ENCODE peak calls at places on chromosomes 7 and 10, in six cellular contexts. One of them, this sample, is unnamed.

GRCh38 chr7:135789431-135789830 is 40.8 kb upstream of the FAM180A start:
- DNase-seq in nucleus accumbens: no peak
- DNase-seq in NCI-H1092: no peak
- DNase-seq in HEK293T: no peak
- DNase-seq in activated naive CD4-positive, alpha-beta T cell treated with Interleukin-2 at 50 U/mL for 16 hours: no peak
- DNase-seq in SK-MEL-5: no peak
- DNase-seq in this sample: no peak

GRCh38 chr7:107049971-107050532 is 5.5 kb downstream of the PRKAR2B start:
- DNase-seq in NCI-H1092: no peak
- DNase-seq in SK-MEL-5: no peak
- DNase-seq in HEK293T: no peak
- DNase-seq in activated naive CD4-positive, alpha-beta T cell treated with Interleukin-2 at 50 U/mL for 16 hours: no peak
- DNase-seq in nucleus accumbens: no peak
- DNase-seq in this sample: no peak

GRCh38 chr7:138512885-138513284 is 52.8 kb downstream of the TRIM24 start:
- DNase-seq in nucleus accumbens: no peak
- DNase-seq in SK-MEL-5: no peak
- DNase-seq in NCI-H1092: no peak
- DNase-seq in activated naive CD4-positive, alpha-beta T cell treated with Interleukin-2 at 50 U/mL for 16 hours: no peak
- DNase-seq in HEK293T: no peak
- DNase-seq in this sample: no peak

GRCh38 chr7:148204639-148205292 is 385.8 kb upstream of the C7orf33 start:
- DNase-seq in SK-MEL-5: no peak
- DNase-seq in NCI-H1092: peak
- DNase-seq in HEK293T: no peak
- DNase-seq in activated naive CD4-positive, alpha-beta T cell treated with Interleukin-2 at 50 U/mL for 16 hours: no peak
- DNase-seq in nucleus accumbens: no peak
- DNase-seq in this sample: no peak

GRCh38 chr7:158263110-158263963 is 324.3 kb downstream of the PTPRN2 start:
- DNase-seq in SK-MEL-5: no peak
- DNase-seq in NCI-H1092: no peak
- DNase-seq in nucleus accumbens: no peak
- DNase-seq in activated naive CD4-positive, alpha-beta T cell treated with Interleukin-2 at 50 U/mL for 16 hours: no peak
- DNase-seq in HEK293T: no peak
- DNase-seq in this sample: no peak

GRCh38 chr10:93352638-93353383 is 129.3 kb downstream of the MYOF start:
- DNase-seq in HEK293T: peak
- DNase-seq in nucleus accumbens: no peak
- DNase-seq in NCI-H1092: no peak
- DNase-seq in activated naive CD4-positive, alpha-beta T cell treated with Interleukin-2 at 50 U/mL for 16 hours: no peak
- DNase-seq in SK-MEL-5: peak
- DNase-seq in this sample: peak

GRCh38 chr10:22253578-22253882 is 35.7 kb upstream of the EBLN1 start:
- DNase-seq in nucleus accumbens: no peak
- DNase-seq in SK-MEL-5: no peak
- DNase-seq in NCI-H1092: no peak
- DNase-seq in HEK293T: no peak
- DNase-seq in activated naive CD4-positive, alpha-beta T cell treated with Interleukin-2 at 50 U/mL for 16 hours: peak
- DNase-seq in this sample: peak

GRCh38 chr7:75534727-75535307 is 42.7 kb downstream of the SPDYE5 start:
- DNase-seq in SK-MEL-5: peak
- DNase-seq in nucleus accumbens: no peak
- DNase-seq in NCI-H1092: no peak
- DNase-seq in activated naive CD4-positive, alpha-beta T cell treated with Interleukin-2 at 50 U/mL for 16 hours: no peak
- DNase-seq in HEK293T: no peak
- DNase-seq in this sample: no peak

GRCh38 chr10:97169911-97170693 is 15.7 kb downstream of the SLIT1 start:
- DNase-seq in HEK293T: no peak
- DNase-seq in SK-MEL-5: no peak
- DNase-seq in nucleus accumbens: no peak
- DNase-seq in activated naive CD4-positive, alpha-beta T cell treated with Interleukin-2 at 50 U/mL for 16 hours: no peak
- DNase-seq in NCI-H1092: no peak
- DNase-seq in this sample: no peak

GRCh38 chr7:92520024-92520423 is 8.3 kb downstream of the PEX1 start:
- DNase-seq in nucleus accumbens: no peak
- DNase-seq in activated naive CD4-positive, alpha-beta T cell treated with Interleukin-2 at 50 U/mL for 16 hours: no peak
- DNase-seq in NCI-H1092: no peak
- DNase-seq in SK-MEL-5: no peak
- DNase-seq in HEK293T: no peak
- DNase-seq in this sample: no peak

GRCh38 chr10:31479752-31480151 is 160.7 kb downstream of the ZEB1 start:
- DNase-seq in SK-MEL-5: no peak
- DNase-seq in activated naive CD4-positive, alpha-beta T cell treated with Interleukin-2 at 50 U/mL for 16 hours: no peak
- DNase-seq in nucleus accumbens: no peak
- DNase-seq in HEK293T: no peak
- DNase-seq in NCI-H1092: no peak
- DNase-seq in this sample: peak

GRCh38 chr7:32357535-32358277 is 132.5 kb downstream of the LSM5 start:
- DNase-seq in SK-MEL-5: peak
- DNase-seq in HEK293T: no peak
- DNase-seq in activated naive CD4-positive, alpha-beta T cell treated with Interleukin-2 at 50 U/mL for 16 hours: no peak
- DNase-seq in NCI-H1092: peak
- DNase-seq in nucleus accumbens: no peak
- DNase-seq in this sample: no peak

GRCh38 chr7:27277628-27278027 is 35.0 kb downstream of the EVX1 start:
- DNase-seq in activated naive CD4-positive, alpha-beta T cell treated with Interleukin-2 at 50 U/mL for 16 hours: no peak
- DNase-seq in SK-MEL-5: peak
- DNase-seq in HEK293T: no peak
- DNase-seq in NCI-H1092: no peak
- DNase-seq in nucleus accumbens: no peak
- DNase-seq in this sample: no peak

GRCh38 chr7:138890782-138891445 is 90.3 kb downstream of the KIAA1549 start:
- DNase-seq in nucleus accumbens: no peak
- DNase-seq in SK-MEL-5: peak
- DNase-seq in activated naive CD4-positive, alpha-beta T cell treated with Interleukin-2 at 50 U/mL for 16 hours: no peak
- DNase-seq in NCI-H1092: peak
- DNase-seq in HEK293T: no peak
- DNase-seq in this sample: no peak

GRCh38 chr7:143003393-143004051 is 23.4 kb downstream of the OR9A2 start:
- DNase-seq in HEK293T: peak
- DNase-seq in SK-MEL-5: peak
- DNase-seq in activated naive CD4-positive, alpha-beta T cell treated with Interleukin-2 at 50 U/mL for 16 hours: peak
- DNase-seq in NCI-H1092: peak
- DNase-seq in nucleus accumbens: no peak
- DNase-seq in this sample: peak

GRCh38 chr10:88428442-88428841 is 154.7 kb downstream of the RNLS start:
- DNase-seq in nucleus accumbens: no peak
- DNase-seq in NCI-H1092: no peak
- DNase-seq in HEK293T: no peak
- DNase-seq in SK-MEL-5: no peak
- DNase-seq in activated naive CD4-positive, alpha-beta T cell treated with Interleukin-2 at 50 U/mL for 16 hours: no peak
- DNase-seq in this sample: no peak

GRCh38 chr10:31759124-31759798 is 169.4 kb downstream of the ARHGAP12 start:
- DNase-seq in NCI-H1092: peak
- DNase-seq in nucleus accumbens: no peak
- DNase-seq in SK-MEL-5: peak
- DNase-seq in HEK293T: peak
- DNase-seq in activated naive CD4-positive, alpha-beta T cell treated with Interleukin-2 at 50 U/mL for 16 hours: peak
- DNase-seq in this sample: peak

GRCh38 chr10:8369666-8370065 is 315.2 kb downstream of the GATA3 start:
- DNase-seq in nucleus accumbens: no peak
- DNase-seq in HEK293T: no peak
- DNase-seq in SK-MEL-5: no peak
- DNase-seq in NCI-H1092: no peak
- DNase-seq in activated naive CD4-positive, alpha-beta T cell treated with Interleukin-2 at 50 U/mL for 16 hours: no peak
- DNase-seq in this sample: no peak

GRCh38 chr10:110642980-110643655 is 1.0 kb upstream of the RBM20 start:
- DNase-seq in nucleus accumbens: no peak
- DNase-seq in NCI-H1092: no peak
- DNase-seq in HEK293T: no peak
- DNase-seq in SK-MEL-5: no peak
- DNase-seq in activated naive CD4-positive, alpha-beta T cell treated with Interleukin-2 at 50 U/mL for 16 hours: peak
- DNase-seq in this sample: peak

GRCh38 chr10:44399478-44400451 is 14.9 kb upstream of the CXCL12 start:
- DNase-seq in SK-MEL-5: no peak
- DNase-seq in nucleus accumbens: no peak
- DNase-seq in activated naive CD4-positive, alpha-beta T cell treated with Interleukin-2 at 50 U/mL for 16 hours: no peak
- DNase-seq in HEK293T: no peak
- DNase-seq in NCI-H1092: no peak
- DNase-seq in this sample: no peak

GRCh38 chr7:105779856-105780815 is 96.3 kb downstream of the ATXN7L1 start:
- DNase-seq in activated naive CD4-positive, alpha-beta T cell treated with Interleukin-2 at 50 U/mL for 16 hours: no peak
- DNase-seq in nucleus accumbens: no peak
- DNase-seq in HEK293T: no peak
- DNase-seq in NCI-H1092: no peak
- DNase-seq in SK-MEL-5: no peak
- DNase-seq in this sample: no peak

GRCh38 chr10:50894312-50894711 is 8.9 kb upstream of the A1CF start:
- DNase-seq in NCI-H1092: no peak
- DNase-seq in nucleus accumbens: no peak
- DNase-seq in HEK293T: no peak
- DNase-seq in SK-MEL-5: no peak
- DNase-seq in activated naive CD4-positive, alpha-beta T cell treated with Interleukin-2 at 50 U/mL for 16 hours: no peak
- DNase-seq in this sample: no peak

GRCh38 chr10:15141136-15142067 is 27.1 kb downstream of the NMT2 start:
- DNase-seq in SK-MEL-5: peak
- DNase-seq in NCI-H1092: no peak
- DNase-seq in HEK293T: no peak
- DNase-seq in activated naive CD4-positive, alpha-beta T cell treated with Interleukin-2 at 50 U/mL for 16 hours: peak
- DNase-seq in nucleus accumbens: no peak
- DNase-seq in this sample: no peak

GRCh38 chr10:78333362-78334143 is 299.9 kb downstream of the RPS24 start:
- DNase-seq in NCI-H1092: no peak
- DNase-seq in HEK293T: no peak
- DNase-seq in activated naive CD4-positive, alpha-beta T cell treated with Interleukin-2 at 50 U/mL for 16 hours: no peak
- DNase-seq in SK-MEL-5: no peak
- DNase-seq in nucleus accumbens: no peak
- DNase-seq in this sample: no peak

GRCh38 chr10:3702569-3702968 is 82.4 kb downstream of the KLF6 start:
- DNase-seq in nucleus accumbens: no peak
- DNase-seq in HEK293T: no peak
- DNase-seq in SK-MEL-5: no peak
- DNase-seq in NCI-H1092: no peak
- DNase-seq in activated naive CD4-positive, alpha-beta T cell treated with Interleukin-2 at 50 U/mL for 16 hours: no peak
- DNase-seq in this sample: no peak

GRCh38 chr10:8056891-8057331 is 2.4 kb downstream of the GATA3 start:
- DNase-seq in nucleus accumbens: no peak
- DNase-seq in HEK293T: no peak
- DNase-seq in activated naive CD4-positive, alpha-beta T cell treated with Interleukin-2 at 50 U/mL for 16 hours: peak
- DNase-seq in SK-MEL-5: no peak
- DNase-seq in NCI-H1092: no peak
- DNase-seq in this sample: peak

GRCh38 chr10:7111574-7111973 is 299.3 kb downstream of the SFMBT2 start:
- DNase-seq in SK-MEL-5: no peak
- DNase-seq in activated naive CD4-positive, alpha-beta T cell treated with Interleukin-2 at 50 U/mL for 16 hours: no peak
- DNase-seq in NCI-H1092: no peak
- DNase-seq in nucleus accumbens: no peak
- DNase-seq in HEK293T: no peak
- DNase-seq in this sample: no peak

GRCh38 chr7:44274623-44274975 is 50.8 kb downstream of the CAMK2B start:
- DNase-seq in activated naive CD4-positive, alpha-beta T cell treated with Interleukin-2 at 50 U/mL for 16 hours: no peak
- DNase-seq in HEK293T: no peak
- DNase-seq in SK-MEL-5: no peak
- DNase-seq in nucleus accumbens: no peak
- DNase-seq in NCI-H1092: no peak
- DNase-seq in this sample: no peak

GRCh38 chr10:27998178-27998953 is 513 bp downstream of the ODAD2 start:
- DNase-seq in SK-MEL-5: no peak
- DNase-seq in nucleus accumbens: no peak
- DNase-seq in activated naive CD4-positive, alpha-beta T cell treated with Interleukin-2 at 50 U/mL for 16 hours: no peak
- DNase-seq in HEK293T: peak
- DNase-seq in NCI-H1092: peak
- DNase-seq in this sample: peak

GRCh38 chr7:30688718-30689221 is 6.5 kb upstream of the CRHR2 start:
- DNase-seq in SK-MEL-5: no peak
- DNase-seq in nucleus accumbens: no peak
- DNase-seq in activated naive CD4-positive, alpha-beta T cell treated with Interleukin-2 at 50 U/mL for 16 hours: no peak
- DNase-seq in HEK293T: no peak
- DNase-seq in NCI-H1092: no peak
- DNase-seq in this sample: no peak

GRCh38 chr7:122055072-122055471 is 89.0 kb downstream of the AASS start:
- DNase-seq in SK-MEL-5: no peak
- DNase-seq in NCI-H1092: no peak
- DNase-seq in HEK293T: no peak
- DNase-seq in nucleus accumbens: no peak
- DNase-seq in activated naive CD4-positive, alpha-beta T cell treated with Interleukin-2 at 50 U/mL for 16 hours: no peak
- DNase-seq in this sample: no peak

GRCh38 chr10:70814126-70814525 is 1.6 kb upstream of the SGPL1 start:
- DNase-seq in activated naive CD4-positive, alpha-beta T cell treated with Interleukin-2 at 50 U/mL for 16 hours: no peak
- DNase-seq in NCI-H1092: no peak
- DNase-seq in HEK293T: no peak
- DNase-seq in SK-MEL-5: no peak
- DNase-seq in nucleus accumbens: no peak
- DNase-seq in this sample: no peak

GRCh38 chr10:87694011-87694794 is 34.5 kb downstream of the PAPSS2 start:
- DNase-seq in SK-MEL-5: no peak
- DNase-seq in activated naive CD4-positive, alpha-beta T cell treated with Interleukin-2 at 50 U/mL for 16 hours: no peak
- DNase-seq in HEK293T: no peak
- DNase-seq in NCI-H1092: no peak
- DNase-seq in nucleus accumbens: no peak
- DNase-seq in this sample: no peak

This sample was measured in CD4-positive, alpha-beta memory T cell.